ENCODE peak calls at places on chromosome 6, in nine cellular contexts. V is mammary epithelial cell, C is fibroblast of mammary gland, Z is fibroblast of lung, F is cardiac muscle cell, D is AG04450, P is PC-9, Q is neural progenitor cell, W is tibial nerve. Y is an unnamed sample.

GRCh38 chr6:83962592-83962991 is 71.0 kb upstream of the MRAP2 start:
- DNase-seq in D (no peak), W (no peak), Z (no peak), F (no peak), C (no peak), P (no peak), Q (no peak), V (no peak), Y (no peak)

GRCh38 chr6:89483111-89483720 is 50.3 kb downstream of the ANKRD6 start:
- DNase-seq in W (no peak), Q (peak; percentile 56), Z (no peak), P (no peak), D (no peak), C (no peak), F (peak; percentile 56), V (no peak), Y (no peak)

GRCh38 chr6:169112483-169113320 is 140.9 kb downstream of the THBS2 start:
- DNase-seq in Z (no peak), F (no peak), W (no peak), P (no peak), D (no peak), V (no peak), Q (no peak), C (no peak), Y (no peak)

GRCh38 chr6:18477301-18477941 is 90.3 kb downstream of the RNF144B start:
- DNase-seq in Z (no peak), W (no peak), F (no peak), P (no peak), C (peak; percentile 29), D (no peak), V (no peak), Q (no peak), Y (peak; percentile 40)

GRCh38 chr6:39184906-39185580 is 44.2 kb downstream of the KCNK5 start:
- DNase-seq in F (no peak), Z (no peak), D (no peak), V (peak; percentile 54), W (no peak), C (no peak), Q (no peak), P (peak; percentile 83), Y (no peak)

GRCh38 chr6:17638212-17638611 is 38.1 kb downstream of the FAM8A1 start:
- DNase-seq in C (peak; percentile 12), W (no peak), D (no peak), Q (no peak), Z (peak; percentile 6), P (no peak), F (no peak), V (no peak), Y (no peak)

GRCh38 chr6:139483082-139483481 is 108.6 kb upstream of the CITED2 start:
- DNase-seq in P (no peak), C (no peak), F (no peak), D (no peak), Z (no peak), Q (peak; percentile 60), V (no peak), W (no peak), Y (no peak)

GRCh38 chr6:16044211-16044643 is 84.7 kb upstream of the MYLIP start:
- DNase-seq in P (no peak), Q (no peak), W (no peak), D (no peak), Z (no peak), V (no peak), F (no peak), C (no peak), Y (no peak)

GRCh38 chr6:50815436-50816114 is 3.1 kb upstream of the TFAP2B start:
- DNase-seq in Z (peak; percentile 32), P (no peak), W (no peak), Q (no peak), D (no peak), V (peak; percentile 23), C (peak; percentile 15), F (no peak), Y (peak; percentile 19)

GRCh38 chr6:26064619-26065257 is 22.5 kb upstream of the HFE start:
- DNase-seq in V (peak; percentile 41), W (no peak), F (peak; percentile 54), Q (peak; percentile 60), D (peak; percentile 20), P (no peak), C (peak; percentile 63), Z (peak; percentile 71), Y (peak; percentile 45)

GRCh38 chr6:156846845-156847599 is 69.8 kb downstream of the ARID1B start:
- DNase-seq in Q (no peak), W (no peak), V (no peak), C (no peak), D (no peak), P (no peak), Z (no peak), F (no peak), Y (no peak)
- H3K4me3 ChIP-seq in Q (no peak overlapping the region), W (no peak overlapping the region), V (no peak overlapping the region), C (no peak overlapping the region), D (no peak overlapping the region), P (no peak overlapping the region), Z (no peak overlapping the region), F (no peak overlapping the region), Y (no peak overlapping the region)

GRCh38 chr6:110459137-110459536 is 17.3 kb downstream of the SLC22A16 start:
- DNase-seq in D (no peak), Z (no peak), F (no peak), C (no peak), Q (no peak), W (no peak), P (no peak), V (no peak), Y (no peak)

DNA sequence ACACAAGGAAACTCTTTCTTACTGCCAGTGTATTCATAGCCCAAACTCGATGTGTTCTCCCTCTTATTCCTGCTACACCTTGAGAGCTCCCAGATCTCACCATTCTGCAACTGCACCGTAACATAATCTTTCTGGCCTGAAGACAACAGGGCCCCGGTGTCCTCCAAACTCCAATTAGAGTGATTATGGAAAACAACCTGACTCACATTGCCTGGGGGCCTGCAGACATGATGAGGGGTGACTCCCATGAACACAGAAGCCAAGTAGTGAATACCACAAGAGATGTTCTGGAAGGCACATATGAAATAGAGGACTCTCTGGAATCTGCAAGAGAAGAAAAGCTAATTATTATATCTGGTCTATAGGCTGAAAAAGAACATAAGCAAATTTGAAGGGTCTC is 19.7 kb downstream of the SLC22A16 start:
- DNase-seq in F (no peak), Q (no peak), V (peak; percentile 40), Z (no peak), C (no peak), D (no peak), P (no peak), W (no peak), Y (no peak)
- TF ChIP-seq CTCF in F (no peak), Q (no peak), V (no peak), Z (no peak), C (no peak), D (no peak), P (no peak), W (no peak), Y (no peak)

GRCh38 chr6:31399589-31400466 is 3.6 kb upstream of the MICA start:
- DNase-seq in D (peak; percentile 71), W (peak; percentile 86), V (peak; percentile 90), Q (peak; percentile 78), C (peak; percentile 91), P (peak; percentile 88), Z (peak; percentile 89), F (peak; percentile 91), Y (peak; percentile 82)
- H3K4me3 ChIP-seq in D (peak overlapping the region; percentile 81), W (peak overlapping the region; percentile 87), V (peak overlapping the region; percentile 78), Q (peak overlapping the region; percentile 55), C (peak overlapping the region; percentile 82), P (peak overlapping the region; percentile 67), Z (peak overlapping the region; percentile 92), F (peak overlapping the region; percentile 59), Y (peak overlapping the region; percentile 69)

DNA sequence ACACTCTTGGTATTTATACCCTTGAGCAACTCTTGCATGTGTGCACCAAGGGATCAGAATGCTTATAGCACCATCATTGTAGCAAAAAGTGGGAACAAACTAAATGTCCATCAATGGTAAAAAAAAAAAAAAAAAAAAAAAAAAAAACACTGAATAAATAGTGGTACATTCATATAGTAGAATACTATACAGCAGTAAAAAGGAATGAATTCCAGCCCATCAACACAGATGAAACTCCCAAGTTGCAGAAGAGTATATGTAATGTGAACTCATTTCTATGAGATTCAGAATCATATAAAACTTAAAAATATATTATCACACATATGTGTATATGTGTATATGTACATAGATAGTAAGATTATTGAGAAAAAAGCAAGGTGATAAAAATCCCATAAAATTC is 291.6 kb downstream of the CLIC5 start:
- DNase-seq in Q (no peak), P (no peak), C (no peak), D (no peak), F (no peak), V (no peak), W (no peak), Z (no peak), Y (no peak)
- TF ChIP-seq CTCF in Q (no peak), P (no peak), C (no peak), D (no peak), F (no peak), V (no peak), W (no peak), Z (no peak), Y (no peak)

GRCh38 chr6:117288083-117288715 is 22.8 kb downstream of the VGLL2 start:
- DNase-seq in V (no peak), C (no peak), D (no peak), F (no peak), W (no peak), Q (no peak), Z (no peak), P (no peak), Y (no peak)
- H3K4me3 ChIP-seq in V (no peak overlapping the region), C (no peak overlapping the region), D (no peak overlapping the region), F (no peak overlapping the region), W (no peak overlapping the region), Q (no peak overlapping the region), Z (no peak overlapping the region), P (no peak overlapping the region), Y (no peak overlapping the region)

GRCh38 chr6:35624341-35625070 is 64.2 kb downstream of the FKBP5 start:
- DNase-seq in Z (peak; percentile 44), P (no peak), F (peak; percentile 8), D (no peak), Q (no peak), W (no peak), V (no peak), C (peak; percentile 48), Y (no peak)
- TF ChIP-seq CTCF in Z (peak; percentile 34), P (peak; percentile 63), F (peak; percentile 23), D (peak; percentile 48), Q (peak; percentile 26), W (peak; percentile 14), V (peak; percentile 22), C (peak; percentile 28), Y (peak; percentile 44)

GRCh38 chr6:157840261-157840660 is 17.2 kb downstream of the SNX9 start:
- DNase-seq in V (no peak), C (no peak), F (no peak), Q (no peak), P (no peak), Z (no peak), W (no peak), D (no peak), Y (no peak)
- H3K4me3 ChIP-seq in V (no peak overlapping the region), C (no peak overlapping the region), F (no peak overlapping the region), Q (no peak overlapping the region), P (no peak overlapping the region), Z (no peak overlapping the region), W (no peak overlapping the region), D (peak overlapping the region; percentile 10), Y (no peak overlapping the region)

Y was measured in astrocyte of the spinal cord.